ENCODE peak calls at places on chromosomes 6 and 20, in nine cellular contexts. F is GM23248; Z is heart left ventricle; P is psoas muscle; C is effector memory CD4-positive, alpha-beta T cell; S is hepatocyte; O is A549; R is RWPE2; X is right cardiac atrium. E is an unnamed sample.
A peak's percentile ranks its signal among the peaks of the same experiment; 100 is the strongest.

GRCh38 chr20:62702886-62703852 is 5.5 kb upstream of the NTSR1 start:
- DNase-seq in F (peak; percentile 96), Z (no peak), P (no peak), C (no peak), S (peak; percentile 43), O (peak; percentile 77), R (peak; percentile 99), X (peak; percentile 10), E (no peak)

GRCh38 chr6:3561745-3562144 is 104.9 kb upstream of the SLC22A23 start:
- DNase-seq in F (peak; percentile 10), Z (no peak), P (no peak), C (no peak), S (peak; percentile 30), O (peak; percentile 43), R (no peak), X (no peak), E (no peak)

GRCh38 chr6:139853302-139853992 is 479.0 kb upstream of the CITED2 start:
- DNase-seq in F (peak; percentile 66), Z (no peak), P (no peak), C (no peak), S (peak; percentile 34), O (no peak), R (no peak), X (no peak), E (no peak)

GRCh38 chr6:144921206-144921975 is 636.3 kb downstream of the UTRN start:
- DNase-seq in F (peak; percentile 16), Z (no peak), P (no peak), C (no peak), S (no peak), O (no peak), R (no peak), X (no peak), E (no peak)

GRCh38 chr6:140485740-140486467 is 1111.5 kb upstream of the CITED2 start:
- DNase-seq in F (peak; percentile 97), Z (peak; percentile 37), P (no peak), C (no peak), S (peak; percentile 12), O (peak; percentile 69), R (no peak), X (no peak), E (peak; percentile 26)

GRCh38 chr6:35244551-35244950 is 15.0 kb upstream of the ZNF76 start:
- DNase-seq in F (no peak), Z (no peak), P (no peak), C (no peak), S (no peak), O (no peak), R (no peak), X (no peak), E (no peak)

GRCh38 chr6:145071836-145072235 is 663.5 kb downstream of the EPM2A start:
- DNase-seq in F (peak; percentile 88), Z (no peak), P (no peak), C (no peak), S (no peak), O (no peak), R (no peak), X (no peak), E (no peak)

GRCh38 chr6:122778961-122779671 is 400 bp upstream of the FABP7 start:
- DNase-seq in F (no peak), Z (no peak), P (no peak), C (no peak), S (no peak), O (no peak), R (no peak), X (no peak), E (no peak)

GRCh38 chr6:101614774-101615173 is 221.3 kb downstream of the GRIK2 start:
- DNase-seq in F (peak; percentile 40), Z (no peak), P (no peak), C (no peak), S (no peak), O (peak; percentile 4), R (no peak), X (no peak), E (no peak)

GRCh38 chr20:40010483-40010882 is 678.6 kb downstream of the MAFB start:
- DNase-seq in F (peak; percentile 25), Z (no peak), P (peak; percentile 38), C (no peak), S (no peak), O (no peak), R (peak; percentile 68), X (peak; percentile 41), E (no peak)

GRCh38 chr6:133242761-133243590 is 1.8 kb downstream of the EYA4 start:
- DNase-seq in F (no peak), Z (peak; percentile 40), P (peak; percentile 82), C (no peak), S (no peak), O (peak; percentile 58), R (peak; percentile 49), X (peak; percentile 41), E (no peak)

GRCh38 chr20:24781061-24781980 is 167.7 kb upstream of the CST7 start:
- DNase-seq in F (peak; percentile 77), Z (no peak), P (peak; percentile 23), C (no peak), S (peak; percentile 66), O (peak; percentile 51), R (peak; percentile 44), X (peak; percentile 68), E (peak; percentile 60)

GRCh38 chr20:23087587-23088275 is 1.6 kb upstream of the CD93 start:
- DNase-seq in F (no peak), Z (no peak), P (no peak), C (no peak), S (no peak), O (no peak), R (no peak), X (peak; percentile 42), E (no peak)

GRCh38 chr20:23085415-23086055 is 589 bp downstream of the CD93 start:
- DNase-seq in F (no peak), Z (no peak), P (no peak), C (no peak), S (no peak), O (no peak), R (no peak), X (peak; percentile 63), E (no peak)

GRCh38 chr20:23088891-23089290 is 2.8 kb upstream of the CD93 start:
- DNase-seq in F (no peak), Z (no peak), P (no peak), C (no peak), S (no peak), O (no peak), R (no peak), X (peak; percentile 63), E (no peak)

GRCh38 chr20:23086056-23086551 is at the start of gene CD93:
- DNase-seq in F (peak; percentile 37), Z (peak; percentile 64), P (no peak), C (peak; percentile 6), S (no peak), O (no peak), R (no peak), X (peak; percentile 80), E (peak; percentile 50)

GRCh38 chr20:23086931-23087411 is 847 bp upstream of the CD93 start:
- DNase-seq in F (no peak), Z (peak; percentile 72), P (peak; percentile 72), C (no peak), S (no peak), O (no peak), R (no peak), X (peak; percentile 85), E (no peak)
- H3K4me1 ChIP-seq in F (no peaks in the 10 kb centered on the region), Z (peaks cover 24% of the 10 kb centered on the region), P (peaks cover 2% of the 10 kb centered on the region), C (peaks cover 5% of the 10 kb centered on the region), S (no peaks in the 10 kb centered on the region), O (no peaks in the 10 kb centered on the region), R (peaks cover 12% of the 10 kb centered on the region), X (peaks cover 5% of the 10 kb centered on the region), E (peaks cover 74% of the 10 kb centered on the region)

DNA sequence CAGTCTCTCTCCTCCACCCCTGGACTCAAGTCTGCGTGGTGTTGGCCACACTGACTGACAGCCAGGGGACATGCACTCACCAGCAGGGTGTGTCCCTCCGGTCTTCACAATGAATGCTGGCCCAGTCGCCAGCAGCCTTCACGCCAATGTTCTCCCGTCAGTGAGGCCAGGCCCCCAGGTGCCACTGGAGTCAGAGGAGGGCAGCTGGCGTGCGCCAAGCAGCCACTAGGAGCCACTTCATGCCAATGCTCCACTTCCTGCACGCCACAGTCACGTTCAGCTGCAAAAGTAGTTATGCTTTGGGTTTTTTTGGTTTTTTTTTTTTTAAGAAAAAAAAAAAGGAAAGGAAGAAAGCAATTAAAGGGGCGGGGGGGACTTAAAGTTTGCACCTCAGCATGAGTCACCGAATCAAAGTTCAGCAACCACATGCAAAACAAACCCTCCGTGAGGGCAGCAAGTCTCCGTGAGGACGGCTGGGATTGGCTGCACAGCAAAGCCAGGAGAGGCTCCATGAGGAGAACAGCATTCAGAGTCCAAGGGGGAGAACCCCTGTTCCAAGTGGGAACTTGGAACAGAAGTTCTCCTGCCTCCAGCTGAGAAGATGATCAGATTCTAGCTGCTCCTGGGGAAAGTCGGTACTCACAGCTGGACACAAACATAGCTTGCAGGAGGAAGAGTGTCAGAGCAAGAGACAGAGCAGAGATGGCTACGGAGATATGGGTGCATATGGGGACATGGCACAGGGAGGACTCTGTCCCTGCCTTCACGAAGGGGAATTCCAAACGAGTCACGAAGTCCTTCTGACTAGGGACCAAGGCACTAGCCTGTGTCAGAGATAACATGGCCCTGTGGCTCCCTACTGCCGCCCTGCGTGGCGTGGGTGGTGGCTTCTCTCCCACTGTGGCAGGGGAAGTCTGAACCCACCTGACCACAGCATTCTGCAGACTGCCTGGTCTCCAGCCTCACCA is at the start of gene ZC3H12D:
- DNase-seq in F (peak; percentile 52), Z (peak; percentile 74), P (peak; percentile 84), C (peak; percentile 79), S (peak; percentile 79), O (peak; percentile 53), R (no peak), X (peak; percentile 86), E (peak; percentile 73)
- H3K4me3 ChIP-seq in F (peak within 1 kb of the TSS; percentile 6), Z (no peak within 1 kb of the TSS), P (peak within 1 kb of the TSS; percentile 28), C (peak within 1 kb of the TSS; percentile 61), S (no peak within 1 kb of the TSS), O (peak within 1 kb of the TSS; percentile 20), R (no peak within 1 kb of the TSS), X (no peak within 1 kb of the TSS), E (peak within 1 kb of the TSS; percentile 15)

GRCh38 chr6:36823421-36824096 is 15.7 kb downstream of the CPNE5 start:
- DNase-seq in F (no peak), Z (no peak), P (no peak), C (no peak), S (no peak), O (no peak), R (no peak), X (no peak), E (no peak)
- H3K4me1 ChIP-seq in F (peaks cover 5% of the 10 kb centered on the region), Z (peaks cover 59% of the 10 kb centered on the region), P (peaks cover 3% of the 10 kb centered on the region), C (no peaks in the 10 kb centered on the region), S (no peaks in the 10 kb centered on the region), O (no peaks in the 10 kb centered on the region), R (peaks cover 15% of the 10 kb centered on the region), X (peaks cover 36% of the 10 kb centered on the region), E (peaks cover 19% of the 10 kb centered on the region)

DNA sequence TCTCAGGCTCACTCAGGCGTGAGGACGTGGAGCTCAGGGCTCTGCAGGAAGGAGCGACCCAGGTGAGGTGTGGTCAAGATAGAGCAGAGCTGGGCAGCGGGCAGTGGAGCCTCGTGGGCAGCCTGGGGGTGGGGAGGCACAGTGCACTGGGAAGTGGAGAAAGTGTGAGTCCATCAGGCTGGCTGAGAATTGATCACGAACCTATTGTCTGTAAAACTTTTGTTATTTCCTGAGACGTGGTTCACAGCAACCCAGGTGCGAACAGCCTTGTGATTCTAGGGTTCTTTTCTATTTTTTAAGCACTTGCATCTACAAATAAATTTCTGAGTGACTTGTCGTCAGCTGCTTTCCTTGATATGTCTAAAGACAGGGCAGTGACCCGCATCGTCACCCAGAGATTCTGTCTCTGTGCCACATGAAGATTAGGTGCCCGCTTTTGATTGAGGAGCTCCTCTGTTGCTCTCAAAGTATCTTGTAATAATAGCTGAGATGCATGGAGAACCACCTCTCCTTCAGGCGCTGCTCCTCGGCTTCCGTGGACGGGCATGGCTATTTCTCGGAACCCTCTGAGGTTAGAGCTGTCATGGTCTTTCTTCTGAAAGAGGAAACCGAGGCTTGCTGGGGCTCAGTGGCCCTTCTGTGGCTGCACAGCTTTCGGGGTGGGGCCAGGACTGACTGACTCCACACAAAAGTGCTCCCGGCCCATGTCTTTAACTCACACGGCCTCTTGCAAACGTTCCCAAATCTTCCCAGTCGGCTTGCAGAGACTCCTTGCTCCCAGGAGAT is 662 bp upstream of the CCR6 start:
- DNase-seq in F (no peak), Z (no peak), P (no peak), C (no peak), S (no peak), O (no peak), R (no peak), X (no peak), E (no peak)
- H3K4me3 ChIP-seq in F (no peak overlapping the region), Z (no peak overlapping the region), P (no peak overlapping the region), C (peak overlapping the region; percentile 20), S (no peak overlapping the region), O (no peak overlapping the region), R (no peak overlapping the region), X (no peak overlapping the region), E (no peak overlapping the region)